ENCODE peak calls at places on chromosomes 2 and 18, in ten cellular contexts. C is GM23248; N is mammary epithelial cell; E is psoas muscle; G is CD8-positive, alpha-beta memory T cell; S is HCT116; F is fibroblast of lung; O is H1; J is aorta; V is pancreas. T is an unnamed sample. For H3K36me3 and H3K4me1, the result is how much of the 10 kb centered on the place peaks cover.

GRCh38 chr2:97784953-97785352 is 71.6 kb downstream of the ZAP70 start:
- DNase-seq in C (no peak), N (no peak), E (no peak), G (no peak), S (no peak), F (no peak), O (no peak), J (no peak), V (no peak), T (no peak)

GRCh38 chr2:66418381-66418780 is 16.5 kb upstream of the MEIS1 start:
- DNase-seq in C (no peak), N (no peak), E (no peak), G (no peak), S (no peak), F (no peak), O (no peak), J (no peak), V (no peak), T (no peak)

GRCh38 chr2:161134547-161135518 is 25.4 kb upstream of the TANK start:
- DNase-seq in C (no peak), N (no peak), E (no peak), G (no peak), S (peak), F (no peak), O (no peak), J (no peak), V (peak), T (peak)

GRCh38 chr2:189674374-189675112 is at the start of gene ANKAR:
- DNase-seq in C (peak), N (peak), E (peak), G (peak), S (no peak), F (peak), O (peak), J (peak), V (peak), T (peak)

GRCh38 chr2:84285056-84285747 is 173.9 kb downstream of the SUCLG1 start:
- DNase-seq in C (no peak), N (peak), E (no peak), G (no peak), S (no peak), F (peak), O (no peak), J (no peak), V (no peak), T (no peak)

GRCh38 chr2:160292225-160292624 is 92.2 kb upstream of the ITGB6 start:
- DNase-seq in C (peak), N (no peak), E (no peak), G (no peak), S (no peak), F (peak), O (no peak), J (no peak), V (no peak), T (no peak)

GRCh38 chr2:171086352-171087290 is 74.1 kb downstream of the TLK1 start:
- DNase-seq in C (peak), N (peak), E (no peak), G (peak), S (peak), F (peak), O (peak), J (no peak), V (no peak), T (peak)

GRCh38 chr2:185279999-185280398 is 458.6 kb upstream of the FSIP2 start:
- DNase-seq in C (peak), N (peak), E (no peak), G (no peak), S (no peak), F (peak), O (no peak), J (no peak), V (no peak), T (peak)

GRCh38 chr2:25372405-25373268 is 30.9 kb upstream of the DNMT3A start:
- DNase-seq in C (no peak), N (no peak), E (no peak), G (no peak), S (no peak), F (no peak), O (no peak), J (peak), V (no peak), T (no peak)

GRCh38 chr2:18247282-18248110 is 313.0 kb downstream of the RDH14 start:
- DNase-seq in C (no peak), N (no peak), E (no peak), G (no peak), S (no peak), F (no peak), O (no peak), J (no peak), V (no peak), T (no peak)

GRCh38 chr18:63444567-63444966 is 22.3 kb upstream of the VPS4B start:
- DNase-seq in C (peak), N (peak), E (no peak), G (no peak), S (no peak), F (peak), O (no peak), J (no peak), V (no peak), T (peak)

GRCh38 chr2:88059979-88060906 is 4.7 kb upstream of the KRCC1 start:
- DNase-seq in C (peak), N (peak), E (no peak), G (peak), S (peak), F (peak), O (no peak), J (no peak), V (no peak), T (peak)

GRCh38 chr2:14348247-14348646 is 284.3 kb upstream of the LRATD1 start:
- DNase-seq in C (peak), N (no peak), E (no peak), G (no peak), S (no peak), F (no peak), O (no peak), J (no peak), V (no peak), T (no peak)

GRCh38 chr2:74646201-74646600 is 1.9 kb downstream of the M1AP start:
- DNase-seq in C (no peak), N (no peak), E (no peak), G (no peak), S (no peak), F (no peak), O (no peak), J (no peak), V (no peak), T (no peak)

GRCh38 chr2:128270306-128271185 is 48.1 kb downstream of the HS6ST1 start:
- DNase-seq in C (no peak), N (no peak), E (no peak), G (no peak), S (no peak), F (no peak), O (no peak), J (peak), V (no peak), T (no peak)

GRCh38 chr2:167114018-167114417 is 225.7 kb downstream of the XIRP2 start:
- DNase-seq in C (no peak), N (no peak), E (no peak), G (no peak), S (no peak), F (peak), O (no peak), J (no peak), V (no peak), T (peak)

GRCh38 chr2:121524650-121525425 is 5.8 kb upstream of the RNU4ATAC start:
- DNase-seq in C (no peak), N (peak), E (no peak), G (no peak), S (no peak), F (no peak), O (no peak), J (no peak), V (no peak), T (no peak)

DNA sequence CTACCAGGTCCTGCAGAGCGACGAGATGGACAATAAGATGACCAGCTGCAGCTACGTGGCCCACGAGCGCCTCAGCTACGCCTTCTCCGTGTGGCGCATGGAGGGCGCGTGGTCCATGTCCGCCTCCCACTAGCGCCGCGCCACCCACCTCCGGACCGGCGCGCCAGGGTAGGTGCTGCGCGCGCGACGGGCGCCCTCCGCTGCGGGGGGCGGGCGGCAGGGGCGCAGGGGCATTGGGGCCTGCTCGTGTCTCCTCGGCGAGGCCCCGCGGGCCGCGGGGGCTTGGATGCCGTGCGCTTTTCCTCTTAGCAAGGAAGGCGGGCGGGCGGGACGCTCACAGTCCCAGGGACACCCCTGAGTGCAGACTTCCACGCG is 668 bp downstream of the TWIST2 start:
- DNase-seq in C (no peak), N (no peak), E (no peak), G (no peak), S (no peak), F (no peak), O (no peak), J (peak), V (no peak), T (peak)
- H3K4me3 ChIP-seq in C (peak), N (peak), E (peak), G (no peak), S (no peak), F (peak), O (peak), J (peak), V (no peak), T (peak)

DNA sequence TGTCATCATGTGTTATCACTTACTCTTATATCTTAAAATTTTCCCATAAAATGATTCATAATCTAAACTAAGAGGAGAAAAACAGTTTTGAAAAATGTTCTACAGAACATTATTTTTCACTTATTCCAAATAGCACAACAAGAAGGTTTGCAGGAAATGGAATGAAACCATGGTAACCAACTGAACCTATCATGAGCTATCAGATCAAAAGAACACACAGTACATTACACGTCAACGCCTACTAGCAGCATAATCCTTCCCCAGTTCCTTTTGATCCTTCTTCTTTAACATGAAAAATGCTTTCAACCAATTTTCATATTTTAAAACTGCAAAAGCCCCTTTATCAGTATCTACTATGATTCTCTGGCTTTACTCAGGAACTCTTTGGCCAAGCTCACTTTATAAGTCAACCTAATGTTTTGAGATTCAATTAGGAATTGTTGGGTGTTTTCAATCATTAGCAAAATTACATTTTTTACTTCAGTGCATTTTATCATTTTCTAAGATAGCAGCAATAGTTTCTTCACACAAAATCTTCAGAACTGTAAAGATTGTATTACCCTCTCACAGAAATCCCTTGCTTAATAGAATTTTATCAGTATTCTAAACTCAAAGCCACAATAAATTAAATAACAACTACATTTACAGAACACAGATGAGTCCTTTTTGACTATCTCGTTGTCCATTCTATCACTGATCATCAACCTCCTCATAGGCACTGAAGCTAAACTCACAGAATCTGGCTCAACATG is 102.5 kb downstream of the CHN1 start:
- DNase-seq in C (no peak), N (no peak), E (no peak), G (no peak), S (no peak), F (peak), O (no peak), J (no peak), V (no peak), T (no peak)
- H3K36me3 ChIP-seq in C (under half), N (under half), E (under half), G (under half), S (under half), F (under half), O (under half), J (under half), V (under half), T (under half)

GRCh38 chr18:25349131-25349925 is 2.6 kb downstream of the ZNF521 start:
- DNase-seq in C (peak), N (no peak), E (peak), G (no peak), S (no peak), F (peak), O (no peak), J (peak), V (no peak), T (peak)

GRCh38 chr18:25349926-25350560 is 1.9 kb downstream of the ZNF521 start:
- DNase-seq in C (peak), N (no peak), E (peak), G (no peak), S (no peak), F (peak), O (no peak), J (peak), V (no peak), T (peak)

GRCh38 chr18:25348361-25349130 is 3.4 kb downstream of the ZNF521 start:
- DNase-seq in C (no peak), N (no peak), E (no peak), G (no peak), S (no peak), F (no peak), O (no peak), J (no peak), V (no peak), T (no peak)

GRCh38 chr18:25341861-25342260 is 10.1 kb downstream of the ZNF521 start:
- DNase-seq in C (no peak), N (no peak), E (no peak), G (no peak), S (no peak), F (no peak), O (no peak), J (no peak), V (no peak), T (no peak)

GRCh38 chr18:25345432-25345831 is 6.5 kb downstream of the ZNF521 start:
- DNase-seq in C (peak), N (no peak), E (no peak), G (no peak), S (no peak), F (peak), O (no peak), J (no peak), V (no peak), T (peak)
- H3K4me1 ChIP-seq in C (under half), N (under half), E (under half), G (under half), S (under half), F (under half), O (under half), J (under half), V (under half), T (under half)

GRCh38 chr2:165871025-165871424 is 77.0 kb upstream of the GALNT3 start:
- DNase-seq in C (no peak), N (no peak), E (no peak), G (no peak), S (no peak), F (no peak), O (no peak), J (no peak), V (no peak), T (no peak)
- H3K4me3 ChIP-seq in C (no peak), N (no peak), E (no peak), G (no peak), S (no peak), F (no peak), O (no peak), J (no peak), V (no peak), T (no peak)

GRCh38 chr2:15596968-15597367 is 5.3 kb downstream of the DDX1 start:
- DNase-seq in C (no peak), N (no peak), E (no peak), G (no peak), S (no peak), F (no peak), O (no peak), J (no peak), V (no peak), T (no peak)
- H3K36me3 ChIP-seq in C (half or more), N (half or more), E (under half), G (under half), S (under half), F (under half), O (under half), J (under half), V (under half), T (half or more)

GRCh38 chr2:235200216-235200615 is 248.4 kb downstream of the SH3BP4 start:
- DNase-seq in C (no peak), N (no peak), E (no peak), G (no peak), S (no peak), F (no peak), O (no peak), J (no peak), V (no peak), T (no peak)

GRCh38 chr2:235199128-235199527 is 247.3 kb downstream of the SH3BP4 start:
- DNase-seq in C (no peak), N (no peak), E (no peak), G (no peak), S (no peak), F (no peak), O (no peak), J (no peak), V (no peak), T (no peak)

GRCh38 chr2:235206399-235206798 is 254.6 kb downstream of the SH3BP4 start:
- DNase-seq in C (no peak), N (no peak), E (no peak), G (no peak), S (no peak), F (no peak), O (no peak), J (no peak), V (no peak), T (no peak)

GRCh38 chr2:235204923-235205322 is 253.1 kb downstream of the SH3BP4 start:
- DNase-seq in C (peak), N (no peak), E (no peak), G (no peak), S (no peak), F (no peak), O (no peak), J (no peak), V (no peak), T (no peak)

DNA sequence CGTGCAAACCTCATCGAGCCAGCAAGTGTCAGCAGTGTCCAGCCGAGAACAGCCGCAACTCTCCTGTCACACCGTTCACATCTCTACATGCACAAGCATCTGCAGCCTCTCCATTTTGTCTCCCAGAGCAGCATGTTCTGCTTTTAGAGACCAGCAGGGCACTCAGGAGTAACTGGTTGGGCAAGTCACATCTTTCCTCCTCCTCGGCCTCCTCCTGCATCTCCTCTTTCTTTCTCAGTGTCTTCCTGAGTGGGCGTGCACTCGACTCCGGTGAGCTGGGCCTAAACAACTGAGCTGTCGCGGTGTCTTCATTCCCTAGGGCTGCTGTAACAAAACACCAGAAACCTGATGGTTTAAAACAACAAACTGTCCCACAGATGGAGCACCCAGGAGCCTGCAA is 250.0 kb downstream of the SH3BP4 start:
- DNase-seq in C (no peak), N (no peak), E (no peak), G (no peak), S (no peak), F (no peak), O (no peak), J (no peak), V (no peak), T (no peak)
- H3K4me1 ChIP-seq in C (under half), N (under half), E (under half), G (under half), S (under half), F (under half), O (under half), J (under half), V (under half), T (under half)

T was measured in adipocyte.